ENCODE peak calls at places on chromosome 15, in five cellular contexts. L, S, M, P and G are unnamed samples.

GRCh38 chr15:63502843-63503738 is 1.3 kb upstream of the USP3 start:
- DNase-seq in L (peak), S (peak), M (peak), P (peak), G (peak)

GRCh38 chr15:90701880-90702630 is 15.1 kb upstream of the BLM start:
- DNase-seq in L (peak), S (no peak), M (peak), P (peak), G (no peak)

GRCh38 chr15:90412356-90413194 is 24.5 kb downstream of the IQGAP1 start:
- DNase-seq in L (peak), S (peak), M (no peak), P (peak), G (peak)

GRCh38 chr15:100204211-100204610 is 137.6 kb downstream of the ADAMTS17 start:
- DNase-seq in L (no peak), S (no peak), M (no peak), P (no peak), G (no peak)

GRCh38 chr15:58490405-58491150 is 58.8 kb downstream of the LIPC start:
- DNase-seq in L (no peak), S (no peak), M (no peak), P (no peak), G (no peak)

GRCh38 chr15:68195336-68196112 is 9.6 kb downstream of the CALML4 start:
- DNase-seq in L (no peak), S (no peak), M (no peak), P (no peak), G (no peak)

GRCh38 chr15:83626171-83626802 is 27.6 kb upstream of the ADAMTSL3 start:
- DNase-seq in L (peak), S (no peak), M (no peak), P (peak), G (no peak)

GRCh38 chr15:90400759-90401314 is 12.8 kb downstream of the IQGAP1 start:
- DNase-seq in L (peak), S (peak), M (no peak), P (peak), G (peak)

GRCh38 chr15:78216276-78217229 is 17.8 kb downstream of the ACSBG1 start:
- DNase-seq in L (no peak), S (no peak), M (no peak), P (peak), G (no peak)

GRCh38 chr15:63939531-63940130 is 105.9 kb upstream of the HERC1 start:
- DNase-seq in L (peak), S (no peak), M (no peak), P (peak), G (no peak)

GRCh38 chr15:35724626-35725025 is 178.7 kb upstream of the DPH6 start:
- DNase-seq in L (no peak), S (no peak), M (no peak), P (no peak), G (no peak)

GRCh38 chr15:35657679-35658201 is 111.8 kb upstream of the DPH6 start:
- DNase-seq in L (peak), S (no peak), M (no peak), P (peak), G (no peak)

GRCh38 chr15:67085237-67085817 is 19.9 kb downstream of the SMAD3 start:
- DNase-seq in L (no peak), S (peak), M (no peak), P (no peak), G (peak)

GRCh38 chr15:64527263-64527984 is 67.0 kb downstream of the ZNF609 start:
- DNase-seq in L (peak), S (no peak), M (no peak), P (peak), G (no peak)

GRCh38 chr15:99143230-99143629 is 38.4 kb downstream of the SYNM start:
- DNase-seq in L (no peak), S (no peak), M (no peak), P (no peak), G (no peak)

GRCh38 chr15:70672081-70672480 is 91.3 kb downstream of the UACA start:
- DNase-seq in L (no peak), S (peak), M (no peak), P (no peak), G (no peak)

GRCh38 chr15:83973816-83974215 is 261.8 kb upstream of the GOLGA6L4 start:
- DNase-seq in L (peak), S (peak), M (peak), P (peak), G (peak)

GRCh38 chr15:33309602-33310276 is 1.0 kb upstream of the RYR3 start:
- DNase-seq in L (peak), S (no peak), M (peak), P (no peak), G (peak)

DNA sequence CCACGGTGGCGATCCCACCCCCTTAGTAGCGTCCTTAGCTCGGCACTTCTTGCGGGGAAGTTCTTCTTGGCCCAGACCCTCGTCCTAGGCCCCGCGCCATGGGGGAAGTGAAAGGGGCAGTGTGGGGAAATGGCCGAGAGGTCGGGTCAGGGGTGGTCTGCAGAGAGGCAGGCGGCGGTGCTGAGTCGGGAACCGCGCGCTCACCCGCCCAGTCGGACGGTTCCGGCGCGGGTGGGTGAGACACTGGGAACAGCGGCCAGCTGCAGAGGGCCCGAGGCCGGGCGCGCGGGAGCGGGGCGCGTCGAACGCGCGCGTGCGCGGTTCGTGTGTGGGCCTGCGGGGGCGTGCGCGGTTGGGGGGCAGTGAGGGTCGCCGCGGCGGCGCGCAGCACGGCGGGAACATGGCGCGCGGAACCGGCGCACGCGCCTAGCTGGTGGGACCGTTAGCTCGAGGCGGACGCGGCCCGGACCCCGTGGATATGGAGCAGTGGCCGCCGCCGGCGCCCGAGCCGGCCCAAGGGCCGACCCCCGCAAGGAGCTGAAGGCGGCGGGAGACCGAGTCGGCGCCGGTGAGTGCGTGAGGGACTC is 246.9 kb downstream of the GOLGA6L6 start:
- DNase-seq in L (no peak), S (no peak), M (no peak), P (no peak), G (no peak)
- H3K4me3 ChIP-seq in L (no peak), S (no peak), M (no peak), P (no peak), G (no peak)

GRCh38 chr15:97900006-97900405 is 60.5 kb upstream of the ARRDC4 start:
- DNase-seq in L (no peak), S (no peak), M (no peak), P (no peak), G (no peak)

GRCh38 chr15:97902140-97902780 is 58.2 kb upstream of the ARRDC4 start:
- DNase-seq in L (peak), S (no peak), M (no peak), P (peak), G (no peak)

GRCh38 chr15:97903560-97904195 is 56.8 kb upstream of the ARRDC4 start:
- DNase-seq in L (no peak), S (no peak), M (no peak), P (no peak), G (no peak)

GRCh38 chr15:97909291-97909891 is 51.1 kb upstream of the ARRDC4 start:
- DNase-seq in L (peak), S (peak), M (peak), P (peak), G (peak)

DNA sequence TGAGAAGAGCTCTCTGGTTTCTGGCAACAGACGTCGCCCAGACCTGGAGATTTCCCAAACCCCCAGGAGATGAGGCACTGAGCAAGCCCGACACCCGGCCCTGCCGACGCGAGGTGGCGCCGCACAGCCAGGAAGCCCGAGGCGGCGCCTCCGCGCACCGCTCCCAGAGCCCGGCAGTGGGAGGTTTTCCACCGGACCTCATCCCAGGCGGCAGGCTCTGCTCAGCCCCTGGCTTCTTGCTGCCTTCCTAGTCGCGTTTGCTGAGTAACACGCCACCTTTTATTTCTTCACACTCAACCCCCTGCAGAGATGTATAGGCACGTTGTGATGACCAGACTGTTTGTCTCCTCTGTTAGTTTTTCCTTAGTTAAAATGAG is 56.3 kb upstream of the ARRDC4 start:
- DNase-seq in L (peak), S (peak), M (peak), P (peak), G (peak)
- H3K4me3 ChIP-seq in L (no peak), S (no peak), M (no peak), P (no peak), G (no peak)

GRCh38 chr15:38538328-38539007 is 26.1 kb downstream of the RASGRP1 start:
- DNase-seq in L (no peak), S (peak), M (no peak), P (no peak), G (no peak)

GRCh38 chr15:38540516-38540915 is 24.1 kb downstream of the RASGRP1 start:
- DNase-seq in L (no peak), S (no peak), M (no peak), P (no peak), G (no peak)

GRCh38 chr15:38536201-38536676 is 28.4 kb downstream of the RASGRP1 start:
- DNase-seq in L (peak), S (no peak), M (no peak), P (peak), G (no peak)

GRCh38 chr15:38541046-38541445 is 23.6 kb downstream of the RASGRP1 start:
- DNase-seq in L (no peak), S (no peak), M (no peak), P (no peak), G (no peak)

GRCh38 chr15:38539008-38539343 is 25.6 kb downstream of the RASGRP1 start:
- DNase-seq in L (no peak), S (no peak), M (no peak), P (no peak), G (no peak)
- H3K4me3 ChIP-seq in L (no peak), S (peak), M (no peak), P (no peak), G (no peak)

GRCh38 chr15:38559908-38560307 is 4.7 kb downstream of the RASGRP1 start:
- DNase-seq in L (no peak), S (no peak), M (no peak), P (no peak), G (no peak)
- H3K4me3 ChIP-seq in L (no peak), S (peak), M (no peak), P (no peak), G (no peak)

GRCh38 chr15:65630760-65631159 is 9.0 kb downstream of the SLC24A1 start:
- DNase-seq in L (no peak), S (peak), M (no peak), P (no peak), G (no peak)
- H3K4me3 ChIP-seq in L (no peak), S (peak), M (no peak), P (no peak), G (no peak)

GRCh38 chr15:81852826-81853225 is 193.0 kb downstream of the MEX3B start:
- DNase-seq in L (peak), S (no peak), M (no peak), P (no peak), G (no peak)
- H3K4me3 ChIP-seq in L (no peak), S (no peak), M (no peak), P (no peak), G (no peak)

DNA sequence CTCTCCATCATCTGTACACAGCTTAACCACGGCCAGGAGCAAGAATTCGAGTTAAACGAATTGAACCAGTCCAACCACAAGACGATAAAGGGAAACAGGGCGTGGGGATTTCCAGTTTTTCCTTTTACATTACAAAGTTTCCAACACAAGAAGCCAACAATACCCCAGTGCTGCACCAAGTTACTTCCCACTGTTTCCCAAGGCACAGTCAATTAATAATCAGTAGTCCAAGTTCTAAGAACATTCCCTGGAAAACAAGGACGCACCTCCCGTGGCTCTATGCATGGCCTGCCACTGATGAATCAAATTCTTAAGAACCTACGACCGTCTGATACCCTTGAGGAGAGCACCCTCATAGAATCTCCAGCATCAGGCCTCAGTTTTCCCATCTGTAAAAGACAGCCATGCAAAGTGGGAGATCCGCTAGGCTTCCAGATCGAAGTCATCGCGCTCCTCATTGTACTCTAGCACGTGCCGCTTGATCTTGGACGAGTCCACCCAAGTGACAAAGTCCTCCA is 774 bp downstream of the IMP3 start:
- DNase-seq in L (peak), S (no peak), M (no peak), P (peak), G (peak)
- H3K4me3 ChIP-seq in L (peak), S (peak), M (peak), P (peak), G (peak)

GRCh38 chr15:92079047-92079446 is 225.5 kb downstream of the SLCO3A1 start:
- DNase-seq in L (no peak), S (peak), M (peak), P (no peak), G (peak)
- H3K4me3 ChIP-seq in L (no peak), S (no peak), M (no peak), P (no peak), G (no peak)

GRCh38 chr15:44726568-44727461 is 9.5 kb upstream of the TRIM69 start:
- DNase-seq in L (peak), S (peak), M (no peak), P (peak), G (peak)
- H3K4me3 ChIP-seq in L (no peak), S (peak), M (no peak), P (peak), G (peak)